ENCODE peak calls at places on chromosomes 5 and 9, in seven cellular contexts. U is K562, A is H1, J is NT2/D1, R is HepG2, I is GM12878, Y is SK-N-SH. B is an unnamed sample.

GRCh38 chr5:54390015-54390414 is 65.5 kb upstream of the HSPB3 start:
- DNase-seq in R (no peak), J (no peak), U (peak; percentile 75), Y (no peak), A (no peak), I (no peak), B (peak; percentile 69)

GRCh38 chr5:56406838-56407237 is 173.7 kb upstream of the ANKRD55 start:
- DNase-seq in I (no peak), J (no peak), R (no peak), Y (no peak), A (no peak), U (no peak), B (no peak)

GRCh38 chr9:91677354-91677753 is 253.7 kb upstream of the NFIL3 start:
- DNase-seq in U (no peak), I (no peak), A (no peak), J (no peak), Y (no peak), R (no peak), B (no peak)

GRCh38 chr5:124007675-124008398 is 495.9 kb downstream of the CSNK1G3 start:
- DNase-seq in A (no peak), I (no peak), Y (no peak), U (no peak), J (no peak), R (no peak), B (peak; percentile 16)

GRCh38 chr9:13832451-13832850 is 481.5 kb downstream of the NFIB start:
- DNase-seq in A (no peak), I (no peak), R (no peak), U (no peak), Y (no peak), J (no peak), B (no peak)

GRCh38 chr5:169970911-169971436 is 9.3 kb downstream of the INSYN2B start:
- DNase-seq in Y (peak; percentile 24), U (no peak), R (no peak), I (no peak), A (no peak), J (no peak), B (no peak)

GRCh38 chr5:138033275-138033808 is 463 bp upstream of the FAM13B start:
- DNase-seq in U (no peak), R (no peak), A (no peak), I (no peak), J (no peak), Y (no peak), B (no peak)

GRCh38 chr9:35749515-35750255 is 598 bp downstream of the RGP1 start:
- DNase-seq in A (no peak), Y (no peak), U (peak; percentile 47), I (no peak), J (no peak), R (no peak), B (no peak)

GRCh38 chr5:143227301-143227700 is 176.2 kb downstream of the NR3C1 start:
- DNase-seq in J (no peak), U (no peak), Y (no peak), R (no peak), A (no peak), I (no peak), B (no peak)

GRCh38 chr5:73387630-73388370 is 60.8 kb downstream of the FOXD1 start:
- DNase-seq in J (no peak), U (no peak), I (peak; percentile 76), A (no peak), Y (no peak), R (no peak), B (no peak)

GRCh38 chr5:172858511-172858989 is 24.5 kb downstream of the ERGIC1 start:
- DNase-seq in J (no peak), I (no peak), A (no peak), R (peak; percentile 95), Y (no peak), U (no peak), B (no peak)

GRCh38 chr5:27171696-27172362 is 133.4 kb upstream of the CDH9 start:
- DNase-seq in R (no peak), J (no peak), Y (no peak), A (no peak), I (no peak), U (no peak), B (no peak)

GRCh38 chr5:152466079-152466745 is 61.1 kb upstream of the NMUR2 start:
- DNase-seq in U (no peak), I (no peak), A (no peak), Y (no peak), R (no peak), J (no peak), B (no peak)

GRCh38 chr5:34576849-34577248 is 79.3 kb upstream of the RAI14 start:
- DNase-seq in R (no peak), I (no peak), U (no peak), A (no peak), Y (no peak), J (no peak), B (no peak)

GRCh38 chr9:127444921-127445850 is 6.0 kb downstream of the RPL12 start:
- DNase-seq in I (no peak), R (no peak), A (peak; percentile 54), J (no peak), U (no peak), Y (no peak), B (no peak)

GRCh38 chr9:132185164-132186009 is 23.5 kb downstream of the NTNG2 start:
- DNase-seq in Y (no peak), U (peak; percentile 44), R (no peak), J (no peak), A (no peak), I (no peak), B (no peak)

GRCh38 chr9:124812401-124813016 is 35.6 kb downstream of the OLFML2A start:
- DNase-seq in U (peak; percentile 77), Y (peak; percentile 51), R (peak; percentile 56), J (peak; percentile 56), A (no peak), I (no peak), B (peak; percentile 84)

GRCh38 chr5:59598547-59598874 is 295.0 kb downstream of the PDE4D start:
- DNase-seq in A (no peak), J (no peak), Y (no peak), I (no peak), R (no peak), U (no peak), B (no peak)
- TF ChIP-seq YY1 in A (no peak), J (no peak), Y (no peak), I (no peak), R (no peak), U (no peak), B (no peak)

GRCh38 chr5:116137544-116138378 is 52.9 kb downstream of the COMMD10 start:
- DNase-seq in I (peak; percentile 12), Y (peak; percentile 37), A (no peak), U (peak; percentile 15), J (peak; percentile 38), R (peak; percentile 46), B (peak; percentile 41)
- TF ChIP-seq YY1 in I (no peak), Y (no peak), A (no peak), U (no peak), J (no peak), R (no peak), B (no peak)

GRCh38 chr9:113499153-113499875 is 35.8 kb downstream of the RGS3 start:
- DNase-seq in U (no peak), J (no peak), R (no peak), I (no peak), Y (no peak), A (no peak), B (no peak)
- TF ChIP-seq YY1 in U (no peak), J (no peak), R (no peak), I (no peak), Y (no peak), A (no peak), B (no peak)

GRCh38 chr5:20114536-20114935 is 126.5 kb upstream of the CDH18 start:
- DNase-seq in Y (no peak), J (no peak), R (no peak), A (no peak), U (no peak), I (no peak), B (no peak)

GRCh38 chr5:20109326-20109725 is 121.3 kb upstream of the CDH18 start:
- DNase-seq in A (no peak), I (no peak), J (no peak), U (no peak), R (no peak), Y (no peak), B (no peak)

GRCh38 chr5:20113930-20114329 is 125.9 kb upstream of the CDH18 start:
- DNase-seq in J (no peak), R (no peak), A (no peak), U (no peak), I (no peak), Y (no peak), B (no peak)

DNA sequence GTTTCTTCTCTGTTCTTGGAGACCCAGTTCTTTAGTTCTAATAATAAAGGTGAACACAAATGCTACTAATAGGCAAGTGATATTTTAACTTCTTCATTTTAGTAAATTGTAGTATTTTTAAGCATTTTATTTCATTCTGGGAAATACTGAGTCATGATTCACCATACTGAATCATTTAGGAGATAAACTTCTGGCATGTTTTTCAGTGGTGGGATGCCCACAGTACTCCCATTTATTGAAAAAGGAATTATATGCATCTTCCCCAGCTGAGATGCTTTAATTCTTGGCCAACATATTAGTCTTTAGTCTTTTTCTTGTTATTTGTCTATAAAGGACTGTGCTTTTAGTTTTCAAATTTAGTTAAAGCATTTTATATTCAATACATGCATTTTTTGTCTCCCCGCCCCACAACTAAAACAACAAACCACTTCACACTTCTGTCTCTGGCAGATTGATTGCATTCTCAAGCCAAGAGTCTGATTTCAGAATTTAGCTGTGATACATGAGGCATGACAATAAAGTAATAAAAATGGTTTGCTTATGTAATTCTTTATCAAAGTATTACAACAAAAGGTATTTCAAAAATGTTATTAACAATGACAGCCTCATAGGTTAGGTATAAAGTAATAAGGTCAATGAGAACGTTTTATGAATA is 125.2 kb upstream of the CDH18 start:
- DNase-seq in Y (no peak), J (no peak), U (no peak), R (no peak), I (no peak), A (no peak), B (no peak)
- TF ChIP-seq YY1 in Y (no peak), J (no peak), U (no peak), R (no peak), I (no peak), A (no peak), B (no peak)

GRCh38 chr5:113682497-113683136 is 169.1 kb downstream of the YTHDC2 start:
- DNase-seq in J (no peak), Y (no peak), A (no peak), R (no peak), I (no peak), U (no peak), B (peak; percentile 7)
- TF ChIP-seq YY1 in J (no peak), Y (no peak), A (no peak), R (no peak), I (no peak), U (no peak), B (no peak)

GRCh38 chr9:8715792-8716191 is 916.2 kb upstream of the DMAC1 start:
- DNase-seq in A (no peak), R (no peak), U (no peak), I (no peak), Y (no peak), J (no peak), B (no peak)
- TF ChIP-seq YY1 in A (no peak), R (no peak), U (no peak), I (no peak), Y (no peak), J (no peak), B (no peak)

DNA sequence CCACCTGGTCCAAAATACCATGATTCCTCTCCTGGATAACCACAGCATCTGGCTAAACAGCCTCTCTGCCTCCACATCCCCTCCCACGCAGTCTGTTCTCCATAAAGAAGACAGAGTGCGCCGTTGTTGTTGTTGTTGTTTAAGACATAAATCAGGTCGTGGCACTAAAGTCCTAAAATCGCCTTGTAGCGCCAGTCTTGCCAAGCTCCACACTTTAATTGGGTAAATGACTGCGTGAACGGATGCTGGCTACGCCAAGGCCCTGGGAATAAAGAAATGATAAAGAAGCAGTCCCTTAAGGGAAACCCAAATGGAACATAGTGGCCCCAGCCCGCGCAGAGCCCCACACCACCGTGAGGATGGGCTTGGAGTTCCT is 364 bp upstream of the SFXN1 start:
- DNase-seq in I (no peak), J (no peak), R (no peak), Y (no peak), U (peak; percentile 37), A (no peak), B (no peak)
- TF ChIP-seq YY1 in I (no peak), J (no peak), R (no peak), Y (no peak), U (no peak), A (no peak), B (no peak)

B was measured in HCT116.